ENCODE peak calls at places on chromosomes 1 and 21, in four cellular contexts. One of them, this sample, is unnamed.
A peak's percentile ranks its signal among the peaks of the same experiment; 100 is the strongest.

GRCh38 chr21:46667735-46668380 is 32.4 kb downstream of the PRMT2 start:
- DNase-seq in K562: no peak
- DNase-seq in GM12878: no peak
- DNase-seq in HepG2: peak; percentile 14
- DNase-seq in this sample: peak; percentile 80

GRCh38 chr1:171286032-171286705 is 27.8 kb upstream of the FMO4 start:
- DNase-seq in K562: no peak
- DNase-seq in GM12878: no peak
- DNase-seq in HepG2: no peak
- DNase-seq in this sample: no peak

GRCh38 chr1:205590777-205591513 is 40.9 kb downstream of the ELK4 start:
- DNase-seq in GM12878: no peak
- DNase-seq in HepG2: no peak
- DNase-seq in K562: no peak
- DNase-seq in this sample: no peak

GRCh38 chr1:68128157-68128556 is 77.7 kb upstream of the DIRAS3 start:
- DNase-seq in HepG2: peak; percentile 31
- DNase-seq in GM12878: peak; percentile 5
- DNase-seq in K562: no peak
- DNase-seq in this sample: no peak

GRCh38 chr1:35932941-35933340 is 2.0 kb downstream of the AGO3 start:
- DNase-seq in K562: no peak
- DNase-seq in GM12878: no peak
- DNase-seq in HepG2: no peak
- DNase-seq in this sample: no peak

GRCh38 chr1:110207831-110208230 is 2.3 kb upstream of the KCNC4 start:
- DNase-seq in K562: peak; percentile 75
- DNase-seq in GM12878: no peak
- DNase-seq in HepG2: peak; percentile 31
- DNase-seq in this sample: peak; percentile 89

GRCh38 chr1:51969038-51969705 is 21.3 kb downstream of the RAB3B start:
- DNase-seq in K562: no peak
- DNase-seq in HepG2: peak; percentile 92
- DNase-seq in GM12878: no peak
- DNase-seq in this sample: no peak

GRCh38 chr1:8392522-8392921 is 74.6 kb downstream of the SLC45A1 start:
- DNase-seq in HepG2: no peak
- DNase-seq in K562: no peak
- DNase-seq in GM12878: no peak
- DNase-seq in this sample: peak; percentile 61

DNA sequence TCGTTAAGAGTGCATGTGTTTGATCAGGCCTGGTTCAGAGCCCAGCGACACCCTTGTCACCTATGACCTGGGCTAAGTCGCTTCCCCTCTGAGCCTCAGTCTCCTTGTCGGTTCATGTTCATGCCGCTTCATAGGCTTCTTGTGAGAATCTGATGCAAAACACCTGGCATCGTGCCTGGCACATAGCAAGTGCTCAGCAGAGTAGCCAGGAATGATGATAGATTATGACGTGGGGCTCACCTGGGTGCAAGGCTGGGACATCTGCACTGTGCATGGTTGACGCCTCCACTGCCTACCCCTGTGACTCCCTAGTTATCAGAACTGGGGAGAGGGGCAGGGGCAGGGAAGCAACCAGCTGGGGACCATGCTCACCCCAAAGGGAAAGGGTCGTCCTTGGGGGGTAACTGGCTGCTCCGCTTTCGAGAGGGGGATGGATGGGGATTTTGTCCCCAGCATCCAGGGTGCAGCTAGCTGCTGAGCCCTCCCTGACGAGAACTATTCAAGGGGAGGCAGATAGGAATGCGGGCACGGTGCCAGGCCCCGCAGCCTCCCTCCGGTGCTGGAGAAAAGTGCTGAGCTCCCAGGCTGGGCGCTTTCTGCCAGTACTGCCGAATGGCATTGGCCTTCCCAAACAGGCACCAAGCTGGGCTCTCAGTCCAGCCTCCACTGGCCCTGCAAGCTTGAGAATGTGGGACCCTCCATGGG is 9.3 kb downstream of the EFHD2 start:
- DNase-seq in GM12878: no peak
- DNase-seq in K562: no peak
- DNase-seq in HepG2: no peak
- DNase-seq in this sample: no peak
- TF ChIP-seq NFIC in GM12878: no peak
- TF ChIP-seq NFIC in K562: no peak
- TF ChIP-seq NFIC in HepG2: no peak
- TF ChIP-seq NFIC in this sample: peak; percentile 75

GRCh38 chr1:203127672-203128611 is at the start of gene ADORA1:
- DNase-seq in GM12878: no peak
- DNase-seq in K562: peak; percentile 32
- DNase-seq in HepG2: peak; percentile 35
- DNase-seq in this sample: peak; percentile 80
- TF ChIP-seq NFIC in GM12878: no peak
- TF ChIP-seq NFIC in K562: no peak
- TF ChIP-seq NFIC in HepG2: no peak
- TF ChIP-seq NFIC in this sample: no peak

GRCh38 chr1:30706528-30706927 is 16.9 kb downstream of the MATN1 start:
- DNase-seq in GM12878: no peak
- DNase-seq in K562: no peak
- DNase-seq in HepG2: no peak
- DNase-seq in this sample: no peak

GRCh38 chr1:30710407-30710806 is 13.0 kb downstream of the MATN1 start:
- DNase-seq in GM12878: no peak
- DNase-seq in K562: no peak
- DNase-seq in HepG2: no peak
- DNase-seq in this sample: no peak

GRCh38 chr1:30705673-30706072 is 17.7 kb downstream of the MATN1 start:
- DNase-seq in HepG2: no peak
- DNase-seq in GM12878: no peak
- DNase-seq in K562: no peak
- DNase-seq in this sample: no peak

GRCh38 chr1:30708361-30708728 is 15.0 kb downstream of the MATN1 start:
- DNase-seq in HepG2: no peak
- DNase-seq in GM12878: no peak
- DNase-seq in K562: no peak
- DNase-seq in this sample: no peak

GRCh38 chr1:30707412-30708360 is 15.7 kb downstream of the MATN1 start:
- DNase-seq in HepG2: peak; percentile 38
- DNase-seq in K562: peak; percentile 92
- DNase-seq in GM12878: no peak
- DNase-seq in this sample: peak; percentile 90
- TF ChIP-seq NFIC in HepG2: no peak
- TF ChIP-seq NFIC in K562: no peak
- TF ChIP-seq NFIC in GM12878: no peak
- TF ChIP-seq NFIC in this sample: no peak

DNA sequence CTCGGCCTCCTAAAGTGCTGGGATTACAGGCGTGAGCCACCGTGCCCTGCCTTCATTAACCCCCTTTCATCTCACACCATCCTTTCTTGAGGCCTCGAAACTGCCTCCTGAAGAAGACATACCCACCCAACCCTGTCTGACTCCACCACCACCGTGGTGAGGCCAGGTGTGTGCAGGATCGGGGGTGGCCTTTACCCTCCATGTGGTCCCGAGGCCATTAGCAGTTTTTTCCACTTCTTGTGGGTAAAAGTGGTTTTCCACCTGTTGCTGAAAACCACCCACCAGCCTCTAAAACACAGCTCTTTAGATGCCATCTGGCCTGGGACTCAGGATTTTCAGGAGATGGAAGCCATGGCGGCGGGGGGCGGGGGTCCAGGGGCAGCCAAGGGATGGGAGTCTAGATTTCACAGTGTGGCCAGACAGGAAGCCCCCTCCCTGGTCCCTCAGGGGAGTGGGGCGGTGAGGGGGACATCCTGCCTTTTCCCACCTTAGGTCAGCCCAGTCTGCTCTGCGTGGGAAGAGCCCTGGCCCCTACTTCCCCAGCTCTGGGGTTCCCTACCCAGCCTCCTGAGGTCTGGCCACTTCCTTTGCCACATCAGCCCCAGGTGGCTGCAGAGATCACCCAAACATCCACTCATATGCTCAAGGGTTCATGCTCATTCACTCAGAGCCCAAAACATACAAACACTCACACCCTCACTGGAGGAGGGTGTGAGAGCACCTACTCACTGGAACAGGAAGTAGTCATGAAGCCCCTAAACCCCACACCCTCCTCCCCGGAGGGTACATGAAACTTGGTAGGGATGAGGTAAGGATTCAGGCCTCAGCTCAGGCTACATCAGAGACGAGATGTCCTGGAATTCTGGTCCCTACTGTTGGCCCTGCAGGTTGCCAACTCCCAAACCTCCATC is 2.3 kb downstream of the FGR start:
- DNase-seq in K562: no peak
- DNase-seq in GM12878: peak; percentile 94
- DNase-seq in HepG2: no peak
- DNase-seq in this sample: no peak
- TF ChIP-seq NFIC in K562: no peak
- TF ChIP-seq NFIC in GM12878: no peak
- TF ChIP-seq NFIC in HepG2: no peak
- TF ChIP-seq NFIC in this sample: no peak